ENCODE peak calls at places on chromosome 14, in four cellular contexts. K is tibial nerve, V is spleen, N is fibroblast of lung. R is an unnamed sample. For H3K4me1, the result is how much of the 10 kb centered on the place peaks cover.

GRCh38 chr14:72962829-72963312 is 36.6 kb downstream of the DCAF4 start:
- DNase-seq in N (peak), V (no peak), K (no peak), R (no peak)

GRCh38 chr14:85402546-85403162 is 127.3 kb upstream of the FLRT2 start:
- DNase-seq in N (peak), V (no peak), K (no peak), R (no peak)

GRCh38 chr14:96249016-96249415 is 7.0 kb upstream of the BDKRB1 start:
- DNase-seq in N (peak), V (no peak), K (no peak), R (no peak)

GRCh38 chr14:24397639-24398297 is 1.0 kb upstream of the NYNRIN start:
- DNase-seq in V (no peak), K (no peak), N (no peak), R (no peak)

GRCh38 chr14:85528080-85528881 is 1.7 kb upstream of the FLRT2 start:
- DNase-seq in N (peak), V (no peak), K (no peak), R (no peak)

GRCh38 chr14:51318777-51319176 is 78.7 kb downstream of the TMX1 start:
- DNase-seq in V (no peak), N (peak), K (no peak), R (no peak)

GRCh38 chr14:55807536-55807935 is 227.5 kb downstream of the KTN1 start:
- DNase-seq in V (no peak), K (no peak), N (peak), R (no peak)

GRCh38 chr14:69695664-69696527 is 71.0 kb upstream of the SRSF5 start:
- DNase-seq in V (peak), N (peak), K (no peak), R (no peak)

GRCh38 chr14:78790262-78790661 is 620.1 kb downstream of the NRXN3 start:
- DNase-seq in V (no peak), N (no peak), K (no peak), R (no peak)

GRCh38 chr14:36818794-36819384 is 157.2 kb downstream of the PAX9 start:
- DNase-seq in N (peak), K (no peak), V (no peak), R (no peak)

GRCh38 chr14:96294246-96294645 is 38.2 kb downstream of the BDKRB1 start:
- DNase-seq in N (no peak), V (no peak), K (no peak), R (no peak)

GRCh38 chr14:56125772-56126411 is 7.7 kb downstream of the PELI2 start:
- DNase-seq in K (no peak), N (peak), V (no peak), R (no peak)

GRCh38 chr14:24368562-24369252 is 723 bp downstream of the NFATC4 start:
- DNase-seq in V (peak), N (peak), K (peak), R (peak)

GRCh38 chr14:55332654-55333570 is 61.7 kb downstream of the FBXO34 start:
- DNase-seq in N (peak), V (no peak), K (no peak), R (no peak)

GRCh38 chr14:103594265-103594664 is 31.5 kb downstream of the COA8 start:
- DNase-seq in N (peak), K (peak), V (no peak), R (peak)

GRCh38 chr14:59852350-59852749 is 18.2 kb downstream of the RTN1 start:
- DNase-seq in K (no peak), V (no peak), N (no peak), R (no peak)

GRCh38 chr14:28482644-28483043 is 283.9 kb upstream of the FOXG1 start:
- DNase-seq in V (no peak), N (no peak), K (no peak), R (no peak)

GRCh38 chr14:34211732-34212131 is 250.3 kb downstream of the SPTSSA start:
- DNase-seq in K (no peak), N (peak), V (no peak), R (no peak)

GRCh38 chr14:103113303-103113702 is 10.0 kb upstream of the TNFAIP2 start:
- DNase-seq in V (no peak), K (no peak), N (no peak), R (no peak)

GRCh38 chr14:57692671-57693070 is 173.2 kb downstream of the SLC35F4 start:
- DNase-seq in V (no peak), K (no peak), N (peak), R (no peak)

GRCh38 chr14:103727313-103728000 is 11.8 kb downstream of the ZFYVE21 start:
- DNase-seq in V (no peak), N (no peak), K (no peak), R (peak)

GRCh38 chr14:53183611-53184010 is 30.5 kb upstream of the DDHD1 start:
- DNase-seq in N (peak), K (no peak), V (no peak), R (no peak)

GRCh38 chr14:61620130-61620946 is 75.0 kb upstream of the HIF1A start:
- DNase-seq in V (no peak), K (no peak), N (peak), R (no peak)

GRCh38 chr14:45284802-45285201 is 31.8 kb upstream of the MIS18BP1 start:
- DNase-seq in N (no peak), V (no peak), K (no peak), R (no peak)

GRCh38 chr14:35992816-35993511 is 166.8 kb downstream of the BRMS1L start:
- DNase-seq in N (no peak), V (no peak), K (no peak), R (no peak)

GRCh38 chr14:31207746-31208545 is at the start of gene HECTD1:
- DNase-seq in N (peak), K (peak), V (no peak), R (peak)

GRCh38 chr14:65287264-65288131 is 125.0 kb upstream of the FUT8 start:
- DNase-seq in N (peak), V (peak), K (no peak), R (no peak)

GRCh38 chr14:35336171-35337073 is 44.2 kb downstream of the PSMA6 start:
- DNase-seq in V (peak), N (peak), K (peak), R (peak)

GRCh38 chr14:100488057-100488456 is 99.2 kb downstream of the BEGAIN start:
- DNase-seq in K (no peak), N (no peak), V (no peak), R (no peak)

GRCh38 chr14:92906420-92906819 is 16.5 kb upstream of the CHGA start:
- DNase-seq in K (no peak), N (no peak), V (no peak), R (no peak)

GRCh38 chr14:68286667-68287066 is 467.1 kb downstream of the RAD51B start:
- DNase-seq in K (no peak), N (peak), V (no peak), R (no peak)

GRCh38 chr14:85731198-85731597 is 201.3 kb downstream of the FLRT2 start:
- DNase-seq in N (peak), V (no peak), K (peak), R (no peak)

DNA sequence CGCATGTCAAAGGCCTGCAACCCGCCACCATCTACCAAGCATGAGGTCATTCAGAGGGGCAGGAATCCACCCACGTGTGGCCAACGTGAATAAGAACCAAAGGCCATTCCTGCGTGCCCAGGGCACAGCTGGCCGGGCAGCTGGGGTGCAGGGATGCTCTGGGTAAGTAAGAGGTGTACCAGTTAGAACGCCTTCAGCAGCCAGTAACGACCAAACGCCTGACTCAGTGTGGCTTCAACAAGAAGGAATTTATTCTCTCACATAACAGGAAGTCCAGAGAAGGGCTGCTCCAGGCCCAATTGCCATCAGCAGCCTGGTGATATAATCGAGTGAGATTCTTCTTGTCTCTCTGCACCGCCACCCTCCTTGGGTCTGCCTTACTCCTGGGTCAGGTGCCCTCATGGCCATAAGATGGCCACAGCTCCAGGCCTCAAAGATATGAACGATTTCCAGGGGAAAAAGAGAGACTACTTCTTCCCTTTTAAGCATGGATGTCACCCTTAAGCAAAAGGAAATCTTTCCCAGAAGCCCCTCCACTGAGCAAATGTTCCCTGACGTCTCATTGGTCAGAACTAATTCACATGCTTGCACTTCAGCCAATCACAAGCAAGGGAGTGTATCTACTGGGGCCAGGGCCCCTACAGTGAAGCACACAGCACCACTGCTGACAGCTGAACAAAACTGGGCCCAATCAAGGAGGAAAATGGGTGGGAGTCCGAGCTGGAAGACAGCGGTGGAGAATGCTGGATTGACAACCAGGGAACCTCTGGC is 7.3 kb downstream of the TTC7B start:
- DNase-seq in N (peak), K (no peak), V (no peak), R (no peak)
- H3K4me1 ChIP-seq in N (under half), K (under half), V (under half), R (half or more)

GRCh38 chr14:23021479-23021878 is 11.5 kb upstream of the C14orf93 start:
- DNase-seq in N (no peak), K (no peak), V (no peak), R (no peak)
- H3K4me1 ChIP-seq in N (under half), K (under half), V (under half), R (under half)

GRCh38 chr14:20610002-20610765 is 19.0 kb upstream of the RNASE12 start:
- DNase-seq in N (peak), V (peak), K (peak), R (peak)

GRCh38 chr14:20613094-20614037 is 22.2 kb upstream of the RNASE12 start:
- DNase-seq in K (peak), N (peak), V (peak), R (peak)

GRCh38 chr14:20609215-20610001 is 18.2 kb upstream of the RNASE12 start:
- DNase-seq in N (peak), K (peak), V (peak), R (peak)

GRCh38 chr14:20612403-20612802 is 21.2 kb upstream of the RNASE12 start:
- DNase-seq in N (no peak), V (no peak), K (no peak), R (no peak)

GRCh38 chr14:20611277-20611676 is 20.1 kb upstream of the RNASE12 start:
- DNase-seq in V (no peak), K (no peak), N (no peak), R (no peak)
- H3K4me1 ChIP-seq in V (under half), K (under half), N (under half), R (under half)

GRCh38 chr14:87084908-87085307 is 908.1 kb downstream of the GALC start:
- DNase-seq in K (no peak), V (no peak), N (no peak), R (no peak)
- H3K4me1 ChIP-seq in K (under half), V (under half), N (under half), R (under half)

GRCh38 chr14:39432619-39433451 is 602 bp upstream of the FBXO33 start:
- DNase-seq in N (peak), V (peak), K (peak), R (peak)

GRCh38 chr14:39432179-39432618 is at the start of gene FBXO33:
- DNase-seq in K (peak), N (peak), V (peak), R (peak)

GRCh38 chr14:39430762-39431415 is 1.3 kb downstream of the FBXO33 start:
- DNase-seq in N (peak), V (peak), K (no peak), R (no peak)

GRCh38 chr14:39433452-39433813 is 1.2 kb upstream of the FBXO33 start:
- DNase-seq in V (no peak), N (no peak), K (no peak), R (no peak)

DNA sequence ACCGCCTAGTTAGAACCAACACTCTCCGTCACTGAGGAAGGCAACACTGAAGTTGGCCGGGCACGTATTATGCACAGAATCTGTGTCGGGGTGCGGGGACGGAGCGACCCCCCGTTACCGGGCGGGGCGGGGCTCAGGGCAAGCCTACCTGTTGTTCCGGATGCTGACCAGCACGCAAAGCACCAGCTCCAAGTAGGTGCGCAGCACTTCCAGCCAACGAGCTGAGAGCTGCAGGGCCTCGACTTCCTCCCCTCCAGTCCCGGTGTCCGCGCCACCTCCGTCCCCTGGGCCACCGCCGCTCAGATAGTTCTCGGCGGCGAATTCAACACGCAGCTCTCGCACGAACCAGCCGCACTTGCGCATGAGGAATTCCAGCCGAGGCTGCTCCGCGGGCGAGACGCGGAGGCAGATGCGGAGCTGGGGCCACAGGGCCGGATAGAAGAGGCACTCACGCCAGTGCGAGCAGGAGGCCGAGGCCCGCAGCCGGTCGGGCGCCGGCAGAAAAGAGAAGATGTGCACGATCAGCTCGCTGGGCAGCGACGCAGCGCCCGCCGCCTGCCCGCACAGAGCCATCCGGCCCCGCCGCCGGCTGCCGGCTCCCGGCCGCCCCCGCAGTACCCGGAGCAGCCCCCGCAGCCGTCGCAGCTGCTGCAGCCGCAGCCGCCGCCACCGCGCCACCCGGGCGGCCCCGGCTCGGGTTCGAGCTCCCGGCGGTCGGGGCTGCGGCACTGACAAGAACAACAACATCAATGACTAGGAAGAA is 636 bp downstream of the FBXO33 start:
- DNase-seq in K (peak), V (peak), N (peak), R (peak)
- H3K4me1 ChIP-seq in K (under half), V (under half), N (under half), R (under half)

GRCh38 chr14:91372680-91373495 is 44.7 kb downstream of the CCDC88C start:
- DNase-seq in V (peak), N (no peak), K (no peak), R (no peak)
- H3K4me1 ChIP-seq in V (half or more), N (under half), K (under half), R (under half)

GRCh38 chr14:75519826-75520692 is 2.2 kb upstream of the BATF start:
- DNase-seq in K (no peak), N (no peak), V (no peak), R (no peak)

GRCh38 chr14:75521415-75522199 is 662 bp upstream of the BATF start:
- DNase-seq in V (no peak), K (no peak), N (no peak), R (no peak)

GRCh38 chr14:75520852-75521251 is 1.4 kb upstream of the BATF start:
- DNase-seq in K (no peak), V (no peak), N (no peak), R (no peak)

GRCh38 chr14:75519394-75519793 is 2.9 kb upstream of the BATF start:
- DNase-seq in N (no peak), K (no peak), V (no peak), R (no peak)

GRCh38 chr14:75518625-75519024 is 3.6 kb upstream of the BATF start:
- DNase-seq in N (no peak), V (no peak), K (no peak), R (no peak)
- H3K4me1 ChIP-seq in N (under half), V (under half), K (under half), R (under half)

GRCh38 chr14:77123381-77124344 is 17.9 kb downstream of the ZDHHC22 start:
- DNase-seq in K (peak), N (no peak), V (peak), R (peak)
- H3K4me1 ChIP-seq in K (under half), N (under half), V (under half), R (under half)

GRCh38 chr14:49992448-49992847 is 99.6 kb downstream of the ARF6 start:
- DNase-seq in K (no peak), V (no peak), N (no peak), R (no peak)

GRCh38 chr14:49992901-49993335 is 100.0 kb downstream of the ARF6 start:
- DNase-seq in K (no peak), V (peak), N (peak), R (no peak)

GRCh38 chr14:49995162-49995561 is 102.3 kb downstream of the ARF6 start:
- DNase-seq in V (no peak), K (no peak), N (peak), R (no peak)

GRCh38 chr14:49992036-49992435 is 99.2 kb downstream of the ARF6 start:
- DNase-seq in V (no peak), N (no peak), K (no peak), R (no peak)

GRCh38 chr14:49993565-49993964 is 100.7 kb downstream of the ARF6 start:
- DNase-seq in K (no peak), V (no peak), N (no peak), R (no peak)
- H3K4me1 ChIP-seq in K (under half), V (under half), N (under half), R (under half)